ENCODE peak calls at places on chromosomes 2 and 18, in five cellular contexts. D is endothelial cell of umbilical vein, X is cardiac fibroblast, M is MG63, Y is right lobe of liver. J is an unnamed sample.

GRCh38 chr2:64945973-64946736 is 43.0 kb upstream of the SLC1A4 start:
- DNase-seq in D (no peak), X (no peak), M (no peak), Y (no peak), J (no peak)

GRCh38 chr2:31132786-31133185 is 5.5 kb downstream of the GALNT14 start:
- DNase-seq in D (no peak), X (no peak), M (no peak), Y (no peak), J (no peak)

GRCh38 chr2:239601201-239601851 is 200.5 kb upstream of the HDAC4 start:
- DNase-seq in D (no peak), X (no peak), M (no peak), Y (peak), J (no peak)

GRCh38 chr2:142422769-142423168 is 292.0 kb upstream of the LRP1B start:
- DNase-seq in D (no peak), X (no peak), M (no peak), Y (no peak), J (no peak)

GRCh38 chr18:75784413-75784812 is 356.9 kb upstream of the SMIM21 start:
- DNase-seq in D (no peak), X (no peak), M (no peak), Y (no peak), J (no peak)

GRCh38 chr2:236168110-236169067 is at the start of gene GBX2:
- DNase-seq in D (peak), X (peak), M (peak), Y (no peak), J (peak)

GRCh38 chr18:5853253-5853652 is 42.1 kb downstream of the TMEM200C start:
- DNase-seq in D (no peak), X (no peak), M (no peak), Y (no peak), J (no peak)

GRCh38 chr2:3237501-3237889 is 140.1 kb downstream of the EIPR1 start:
- DNase-seq in D (no peak), X (no peak), M (no peak), Y (no peak), J (no peak)

GRCh38 chr2:199973703-199974102 is 18.3 kb downstream of the MAIP1 start:
- DNase-seq in D (peak), X (peak), M (no peak), Y (no peak), J (no peak)

GRCh38 chr18:55483472-55483871 is 104.5 kb downstream of the TCF4 start:
- DNase-seq in D (no peak), X (no peak), M (no peak), Y (no peak), J (no peak)

GRCh38 chr18:56789004-56789888 is 138.1 kb downstream of the WDR7 start:
- DNase-seq in D (peak), X (peak), M (peak), Y (no peak), J (peak)

GRCh38 chr2:216918088-216918680 is 58.3 kb upstream of the TNP1 start:
- DNase-seq in D (peak), X (peak), M (peak), Y (no peak), J (no peak)

GRCh38 chr2:223747392-223748042 is 89.9 kb downstream of the AP1S3 start:
- DNase-seq in D (no peak), X (no peak), M (no peak), Y (no peak), J (no peak)

GRCh38 chr18:1053654-1054315 is 149.1 kb downstream of the ADCYAP1 start:
- DNase-seq in D (no peak), X (no peak), M (no peak), Y (no peak), J (no peak)

GRCh38 chr2:121699421-121700328 is 37.0 kb downstream of the NIFK start:
- DNase-seq in D (peak), X (peak), M (peak), Y (no peak), J (peak)

GRCh38 chr18:58297198-58297597 is 253.2 kb downstream of the NEDD4L start:
- DNase-seq in D (no peak), X (peak), M (no peak), Y (no peak), J (no peak)

GRCh38 chr2:237563816-237564215 is 2.6 kb upstream of the PRLH start:
- DNase-seq in D (peak), X (peak), M (peak), Y (no peak), J (no peak)

GRCh38 chr2:28173377-28173776 is 219.3 kb upstream of the FOSL2 start:
- DNase-seq in D (no peak), X (no peak), M (no peak), Y (no peak), J (no peak)

GRCh38 chr2:207216454-207216853 is 50.7 kb upstream of the KLF7 start:
- DNase-seq in D (no peak), X (no peak), M (no peak), Y (no peak), J (no peak)

GRCh38 chr18:80033181-80034067 is 810 bp upstream of the RBFA start:
- DNase-seq in D (no peak), X (peak), M (no peak), Y (no peak), J (no peak)

GRCh38 chr18:8163287-8163959 is 445.8 kb upstream of the RAB12 start:
- DNase-seq in D (no peak), X (no peak), M (no peak), Y (no peak), J (peak)

GRCh38 chr2:201470821-201471731 is 19.5 kb downstream of the STRADB start:
- DNase-seq in D (no peak), X (no peak), M (no peak), Y (no peak), J (no peak)

GRCh38 chr2:154623819-154624218 is 74.7 kb upstream of the KCNJ3 start:
- DNase-seq in D (peak), X (peak), M (peak), Y (peak), J (peak)

GRCh38 chr2:133975676-133976428 is 278.0 kb upstream of the MGAT5 start:
- DNase-seq in D (no peak), X (no peak), M (no peak), Y (no peak), J (no peak)

GRCh38 chr2:159076233-159076632 is 107.8 kb downstream of the TANC1 start:
- DNase-seq in D (peak), X (peak), M (no peak), Y (no peak), J (no peak)

GRCh38 chr2:196040218-196040617 is 28.4 kb downstream of the DNAH7 start:
- DNase-seq in D (no peak), X (no peak), M (no peak), Y (no peak), J (no peak)

GRCh38 chr2:240986787-240987411 is 11.5 kb upstream of the SNED1 start:
- DNase-seq in D (peak), X (peak), M (peak), Y (peak), J (peak)

GRCh38 chr2:6771539-6772365 is 94.0 kb downstream of the CMPK2 start:
- DNase-seq in D (no peak), X (no peak), M (no peak), Y (no peak), J (no peak)

GRCh38 chr2:6772366-6772710 is 93.4 kb downstream of the CMPK2 start:
- DNase-seq in D (no peak), X (no peak), M (peak), Y (no peak), J (no peak)

GRCh38 chr2:6773694-6774044 is 92.0 kb downstream of the CMPK2 start:
- DNase-seq in D (no peak), X (no peak), M (no peak), Y (no peak), J (no peak)

GRCh38 chr2:6776125-6776524 is 89.6 kb downstream of the CMPK2 start:
- DNase-seq in D (no peak), X (no peak), M (no peak), Y (no peak), J (peak)

GRCh38 chr2:6773007-6773693 is 92.6 kb downstream of the CMPK2 start:
- DNase-seq in D (peak), X (peak), M (peak), Y (peak), J (no peak)
- H3K4me3 ChIP-seq in D (no peak), X (no peak), M (no peak), Y (no peak), J (no peak)

GRCh38 chr2:148022351-148022750 is 1.5 kb downstream of the MBD5 start:
- DNase-seq in D (peak), X (no peak), M (no peak), Y (no peak), J (no peak)

GRCh38 chr2:148020358-148021058 is at the start of gene ORC4:
- DNase-seq in D (peak), X (peak), M (peak), Y (peak), J (peak)

GRCh38 chr2:148023861-148024260 is 3.0 kb downstream of the MBD5 start:
- DNase-seq in D (no peak), X (no peak), M (no peak), Y (no peak), J (no peak)

GRCh38 chr2:148021059-148021985 is at the start of gene MBD5:
- DNase-seq in D (peak), X (peak), M (peak), Y (peak), J (no peak)

GRCh38 chr2:148022882-148023281 is 2.0 kb downstream of the MBD5 start:
- DNase-seq in D (no peak), X (no peak), M (no peak), Y (no peak), J (no peak)
- H3K4me3 ChIP-seq in D (peak), X (peak), M (peak), Y (no peak), J (no peak)

GRCh38 chr2:66577331-66578041 is 142.6 kb downstream of the MEIS1 start:
- DNase-seq in D (no peak), X (no peak), M (no peak), Y (no peak), J (no peak)

GRCh38 chr2:66578853-66579158 is 143.9 kb downstream of the MEIS1 start:
- DNase-seq in D (peak), X (no peak), M (no peak), Y (no peak), J (no peak)

GRCh38 chr2:66579494-66579893 is 144.6 kb downstream of the MEIS1 start:
- DNase-seq in D (peak), X (no peak), M (no peak), Y (no peak), J (no peak)

GRCh38 chr2:66576381-66577330 is 141.7 kb downstream of the MEIS1 start:
- DNase-seq in D (peak), X (peak), M (peak), Y (no peak), J (no peak)

GRCh38 chr2:66578067-66578852 is 143.3 kb downstream of the MEIS1 start:
- DNase-seq in D (no peak), X (no peak), M (no peak), Y (no peak), J (no peak)
- H3K4me3 ChIP-seq in D (no peak), X (no peak), M (no peak), Y (no peak), J (no peak)

GRCh38 chr2:24925815-24926214 is 5.8 kb upstream of the ADCY3 start:
- DNase-seq in D (no peak), X (no peak), M (no peak), Y (no peak), J (no peak)
- H3K4me3 ChIP-seq in D (no peak), X (no peak), M (no peak), Y (no peak), J (no peak)

GRCh38 chr2:177889812-177890460 is 182.6 kb downstream of the PDE11A start:
- DNase-seq in D (no peak), X (no peak), M (no peak), Y (no peak), J (no peak)
- H3K4me3 ChIP-seq in D (no peak), X (no peak), M (no peak), Y (no peak), J (no peak)